ENCODE peak calls at places on chromosomes 12 and 14, in eight cellular contexts. Y is fibroblast of lung; W is uterus; T is NCI-H1694; U is retina; P is stimulated activated CD8-positive, alpha-beta memory T cell treated with anti-CD3 and anti-CD28 coated beads, Interleukin-7, amount 100 ng/mL, for 4 hours; M is foreskin melanocyte; N is tibial artery. D is an unnamed sample.
A peak's percentile ranks its signal among the peaks of the same experiment; 100 is the strongest.

GRCh38 chr14:61280092-61280525 is 1.0 kb downstream of the TMEM30B start:
- DNase-seq in Y (no peak), W (no peak), T (no peak), U (no peak), P (no peak), M (no peak), N (no peak), D (no peak)

GRCh38 chr12:1810931-1811280 is 9.5 kb upstream of the LRTM2 start:
- DNase-seq in Y (no peak), W (no peak), T (no peak), U (no peak), P (no peak), M (no peak), N (no peak), D (no peak)

GRCh38 chr12:51397670-51398069 is 6.5 kb upstream of the GALNT6 start:
- DNase-seq in Y (no peak), W (no peak), T (no peak), U (no peak), P (no peak), M (no peak), N (no peak), D (no peak)

GRCh38 chr12:98823012-98823411 is 177.9 kb downstream of the APAF1 start:
- DNase-seq in Y (no peak), W (no peak), T (no peak), U (no peak), P (no peak), M (no peak), N (no peak), D (no peak)

GRCh38 chr14:76836029-76836630 is 9.9 kb downstream of the LRRC74A start:
- DNase-seq in Y (no peak), W (no peak), T (no peak), U (no peak), P (no peak), M (no peak), N (no peak), D (no peak)

GRCh38 chr12:79938843-79939242 is 3.9 kb upstream of the PPP1R12A start:
- DNase-seq in Y (no peak), W (no peak), T (no peak), U (no peak), P (no peak), M (no peak), N (no peak), D (no peak)

GRCh38 chr14:99524804-99525698 is 43.8 kb downstream of the CCNK start:
- DNase-seq in Y (peak; percentile 66), W (no peak), T (peak; percentile 14), U (no peak), P (no peak), M (no peak), N (no peak), D (no peak)

GRCh38 chr12:70617450-70617849 is 19.8 kb downstream of the PTPRB start:
- DNase-seq in Y (no peak), W (no peak), T (no peak), U (no peak), P (no peak), M (no peak), N (no peak), D (no peak)

GRCh38 chr12:873954-874353 is 75.5 kb downstream of the RAD52 start:
- DNase-seq in Y (no peak), W (no peak), T (no peak), U (no peak), P (no peak), M (no peak), N (no peak), D (no peak)

GRCh38 chr12:52212701-52213540 is 20.1 kb upstream of the KRT7 start:
- DNase-seq in Y (no peak), W (no peak), T (no peak), U (no peak), P (no peak), M (no peak), N (peak; percentile 52), D (no peak)

GRCh38 chr12:28463396-28463795 is 273.1 kb downstream of the CCDC91 start:
- DNase-seq in Y (no peak), W (no peak), T (no peak), U (no peak), P (no peak), M (no peak), N (no peak), D (no peak)

GRCh38 chr12:91155990-91156389 is 26.6 kb downstream of the DCN start:
- DNase-seq in Y (no peak), W (no peak), T (no peak), U (no peak), P (no peak), M (no peak), N (no peak), D (no peak)

GRCh38 chr12:2306012-2306411 is 253.2 kb downstream of the CACNA1C start:
- DNase-seq in Y (no peak), W (no peak), T (peak; percentile 40), U (peak; percentile 37), P (no peak), M (no peak), N (no peak), D (no peak)

GRCh38 chr12:125856899-125857298 is 791.7 kb downstream of the AACS start:
- DNase-seq in Y (no peak), W (no peak), T (no peak), U (no peak), P (no peak), M (no peak), N (no peak), D (no peak)

GRCh38 chr14:20684662-20685456 is 499 bp downstream of the RNASE4 start:
- DNase-seq in Y (peak; percentile 50), W (peak; percentile 80), T (no peak), U (no peak), P (no peak), M (no peak), N (peak; percentile 76), D (peak; percentile 49)

GRCh38 chr12:100564090-100564489 is 9.4 kb upstream of the GAS2L3 start:
- DNase-seq in Y (no peak), W (no peak), T (no peak), U (no peak), P (no peak), M (no peak), N (no peak), D (no peak)

GRCh38 chr14:69493038-69493437 is 8.5 kb downstream of the PLEKHD1 start:
- DNase-seq in Y (no peak), W (no peak), T (no peak), U (no peak), P (no peak), M (no peak), N (no peak), D (peak; percentile 75)

GRCh38 chr12:29782285-29782820 is 1.4 kb downstream of the TMTC1 start:
- DNase-seq in Y (peak; percentile 89), W (peak; percentile 34), T (no peak), U (no peak), P (no peak), M (no peak), N (no peak), D (no peak)

GRCh38 chr12:128387811-128388422 is 120.9 kb downstream of the TMEM132C start:
- DNase-seq in Y (no peak), W (peak; percentile 31), T (no peak), U (peak; percentile 67), P (no peak), M (no peak), N (no peak), D (peak; percentile 5)

GRCh38 chr12:12474931-12475485 is 87.7 kb downstream of the DUSP16 start:
- DNase-seq in Y (no peak), W (no peak), T (no peak), U (no peak), P (peak; percentile 27), M (no peak), N (no peak), D (no peak)

GRCh38 chr14:55411426-55412389 is at the start of gene ATG14:
- DNase-seq in Y (peak; percentile 84), W (peak; percentile 87), T (peak; percentile 68), U (peak; percentile 95), P (peak; percentile 63), M (peak; percentile 77), N (peak; percentile 92), D (peak; percentile 77)

GRCh38 chr12:87813476-87814234 is 215.5 kb downstream of the C12orf50 start:
- DNase-seq in Y (peak; percentile 73), W (no peak), T (no peak), U (no peak), P (no peak), M (no peak), N (no peak), D (peak; percentile 53)

GRCh38 chr14:93084402-93084801 is 31.3 kb downstream of the ITPK1 start:
- DNase-seq in Y (no peak), W (no peak), T (no peak), U (no peak), P (no peak), M (no peak), N (no peak), D (no peak)

GRCh38 chr12:109463776-109464175 is 13.3 kb downstream of the KCTD10 start:
- DNase-seq in Y (no peak), W (no peak), T (no peak), U (no peak), P (no peak), M (no peak), N (no peak), D (peak; percentile 26)

GRCh38 chr14:94571395-94571794 is 9.8 kb upstream of the SERPINA5 start:
- DNase-seq in Y (peak; percentile 16), W (no peak), T (no peak), U (no peak), P (no peak), M (no peak), N (peak; percentile 63), D (no peak)

GRCh38 chr14:37595809-37596595 is 573 bp downstream of the TTC6 start:
- DNase-seq in Y (no peak), W (no peak), T (peak; percentile 85), U (peak; percentile 74), P (peak; percentile 34), M (no peak), N (no peak), D (peak; percentile 31)

GRCh38 chr12:42070056-42070455 is 74.6 kb downstream of the GXYLT1 start:
- DNase-seq in Y (no peak), W (no peak), T (no peak), U (no peak), P (no peak), M (no peak), N (no peak), D (no peak)

GRCh38 chr12:48045965-48046364 is 41.7 kb upstream of the COL2A1 start:
- DNase-seq in Y (no peak), W (no peak), T (no peak), U (no peak), P (no peak), M (no peak), N (no peak), D (no peak)

GRCh38 chr12:108394196-108394595 is 55.1 kb upstream of the CMKLR1 start:
- DNase-seq in Y (peak; percentile 13), W (peak; percentile 38), T (peak; percentile 80), U (no peak), P (no peak), M (no peak), N (peak; percentile 84), D (no peak)

GRCh38 chr12:47221256-47222023 is 141.7 kb upstream of the AMIGO2 start:
- DNase-seq in Y (no peak), W (no peak), T (no peak), U (no peak), P (no peak), M (no peak), N (no peak), D (peak; percentile 59)